ENCODE peak calls at places on chromosomes 16 and 17, in five cellular contexts. One of them, this sample, is unnamed.

GRCh38 chr16:21128991-21129390 is 21.7 kb downstream of the DNAH3 start:
- DNase-seq in HTR-8/SVneo: no peak
- DNase-seq in AML-193: no peak
- DNase-seq in endothelial cell: no peak
- DNase-seq in germinal center: no peak
- DNase-seq in this sample: no peak

GRCh38 chr16:6926762-6927161 is 405.9 kb upstream of the RBFOX1 start:
- DNase-seq in endothelial cell: no peak
- DNase-seq in HTR-8/SVneo: no peak
- DNase-seq in germinal center: no peak
- DNase-seq in AML-193: no peak
- DNase-seq in this sample: no peak

GRCh38 chr17:11441004-11441403 is 157.3 kb upstream of the DNAH9 start:
- DNase-seq in AML-193: no peak
- DNase-seq in HTR-8/SVneo: no peak
- DNase-seq in germinal center: no peak
- DNase-seq in endothelial cell: no peak
- DNase-seq in this sample: no peak

GRCh38 chr16:86823125-86823524 is 244.8 kb downstream of the FOXL1 start:
- DNase-seq in AML-193: no peak
- DNase-seq in endothelial cell: no peak
- DNase-seq in HTR-8/SVneo: no peak
- DNase-seq in germinal center: no peak
- DNase-seq in this sample: no peak

GRCh38 chr17:46032909-46033308 is 33.9 kb downstream of the STH start:
- DNase-seq in HTR-8/SVneo: no peak
- DNase-seq in germinal center: no peak
- DNase-seq in endothelial cell: no peak
- DNase-seq in AML-193: no peak
- DNase-seq in this sample: no peak

GRCh38 chr17:55295411-55296170 is 30.8 kb downstream of the HLF start:
- DNase-seq in HTR-8/SVneo: peak
- DNase-seq in germinal center: peak
- DNase-seq in endothelial cell: peak
- DNase-seq in AML-193: peak
- DNase-seq in this sample: peak

GRCh38 chr17:37194208-37194607 is 181.6 kb upstream of the C17orf78 start:
- DNase-seq in endothelial cell: no peak
- DNase-seq in AML-193: no peak
- DNase-seq in HTR-8/SVneo: no peak
- DNase-seq in germinal center: no peak
- DNase-seq in this sample: no peak

GRCh38 chr16:25750489-25750888 is 58.7 kb downstream of the HS3ST4 start:
- DNase-seq in germinal center: no peak
- DNase-seq in AML-193: no peak
- DNase-seq in HTR-8/SVneo: no peak
- DNase-seq in endothelial cell: no peak
- DNase-seq in this sample: no peak

GRCh38 chr16:27238016-27238587 is 30.5 kb downstream of the NSMCE1 start:
- DNase-seq in HTR-8/SVneo: no peak
- DNase-seq in endothelial cell: no peak
- DNase-seq in AML-193: peak
- DNase-seq in germinal center: no peak
- DNase-seq in this sample: peak

This sample was measured in activated naive CD4-positive, alpha-beta T cell treated with anti-CD3 and anti-CD28 coated beads, Interleukin-2, amount 10 ng/mL, durations not matched to agents 7 days and 5 days.